ENCODE peak calls at places on chromosome 1, in nine cellular contexts. B, M, Y, I, A, V, F, G and W are unnamed samples.

GRCh38 chr1:212918751-212919150 is 31.6 kb upstream of the VASH2 start:
- DNase-seq in F (no peak), G (no peak), Y (no peak), I (no peak), V (no peak), M (peak; percentile 53), B (no peak), A (no peak), W (no peak)

GRCh38 chr1:3014443-3015268 is 6.6 kb upstream of the ACTRT2 start:
- DNase-seq in Y (no peak), A (no peak), G (no peak), I (no peak), V (no peak), F (no peak), M (no peak), B (no peak), W (no peak)

GRCh38 chr1:178810585-178810984 is 60.3 kb downstream of the ANGPTL1 start:
- DNase-seq in A (no peak), F (no peak), I (no peak), B (no peak), M (no peak), G (no peak), V (no peak), Y (no peak), W (no peak)

GRCh38 chr1:26094677-26095383 is 16.8 kb upstream of the PDIK1L start:
- DNase-seq in G (peak; percentile 32), I (no peak), M (no peak), V (no peak), B (no peak), A (no peak), F (no peak), Y (peak; percentile 66), W (no peak)

GRCh38 chr1:154502066-154502741 is at the start of the genes SHE and TDRD10:
- DNase-seq in V (no peak), B (no peak), M (no peak), Y (no peak), F (no peak), G (no peak), I (no peak), A (no peak), W (no peak)

GRCh38 chr1:112508242-112509004 is at the start of gene WNT2B:
- DNase-seq in V (no peak), F (peak; percentile 28), Y (no peak), I (no peak), G (no peak), A (peak; percentile 42), B (peak; percentile 13), M (no peak), W (peak; percentile 44)

GRCh38 chr1:226360106-226360746 is 47.7 kb downstream of the PARP1 start:
- DNase-seq in F (no peak), G (no peak), A (no peak), B (no peak), Y (no peak), V (no peak), I (no peak), M (no peak), W (no peak)

GRCh38 chr1:234839663-234840062 is 229.7 kb upstream of the IRF2BP2 start:
- DNase-seq in A (no peak), F (no peak), Y (peak; percentile 74), V (peak; percentile 45), G (no peak), I (no peak), B (no peak), M (no peak), W (no peak)

GRCh38 chr1:190597361-190597760 is 119.7 kb upstream of the BRINP3 start:
- DNase-seq in I (no peak), M (no peak), V (no peak), A (peak; percentile 84), B (no peak), G (no peak), Y (no peak), F (no peak), W (no peak)